ENCODE peak calls at places on chromosomes 3 and 15, in seven cellular contexts. U is H1, K is neuronal stem cell, W is IMR-90, B is H9, N is mesendoderm, F is trophoblast cell. H is an unnamed sample.

GRCh38 chr3:185935465-185936263 is 2.1 kb downstream of the TRA2B start:
- DNase-seq in K (no peak), B (no peak), W (peak), N (peak), F (no peak), U (no peak), H (no peak)

GRCh38 chr3:105868450-105868744 is 415 bp downstream of the CBLB start:
- DNase-seq in B (peak), F (peak), K (peak), N (peak), W (peak), U (no peak), H (peak)

GRCh38 chr15:29669823-29670222 is 152.4 kb downstream of the TJP1 start:
- DNase-seq in B (no peak), F (peak), K (no peak), W (peak), U (no peak), N (no peak), H (peak)

GRCh38 chr3:69309810-69310209 is 76.1 kb downstream of the FRMD4B start:
- DNase-seq in K (no peak), U (no peak), B (no peak), N (peak), F (no peak), W (peak), H (no peak)

GRCh38 chr3:85681906-85682305 is 723.1 kb downstream of the CADM2 start:
- DNase-seq in N (no peak), K (no peak), U (no peak), B (no peak), W (no peak), F (no peak), H (no peak)

GRCh38 chr15:83365370-83365938 is 81.0 kb upstream of the BNC1 start:
- DNase-seq in K (no peak), N (peak), U (no peak), F (peak), W (peak), B (peak), H (peak)

GRCh38 chr3:127776347-127776746 is 46.0 kb downstream of the MGLL start:
- DNase-seq in K (no peak), W (no peak), F (no peak), N (no peak), B (no peak), U (no peak), H (no peak)

GRCh38 chr3:79761441-79761840 is 6.4 kb downstream of the ROBO1 start:
- DNase-seq in B (no peak), U (no peak), F (no peak), K (no peak), W (no peak), N (no peak), H (no peak)

GRCh38 chr3:146189519-146190173 is 28.7 kb upstream of the PLOD2 start:
- DNase-seq in N (peak), B (peak), W (peak), F (peak), U (no peak), K (peak), H (peak)

GRCh38 chr15:56759450-56759845 is 26.1 kb upstream of the ZNF280D start:
- DNase-seq in W (peak), B (no peak), U (no peak), K (no peak), N (no peak), F (no peak), H (peak)

GRCh38 chr3:60954049-60954448 is 297.2 kb downstream of the FHIT start:
- DNase-seq in U (no peak), N (no peak), K (no peak), W (no peak), F (no peak), B (no peak), H (peak)

GRCh38 chr15:98763179-98763578 is 114.8 kb downstream of the IGF1R start:
- DNase-seq in K (no peak), U (no peak), F (no peak), W (no peak), B (no peak), N (no peak), H (no peak)

GRCh38 chr3:40532252-40532651 is 7.5 kb downstream of the ZNF621 start:
- DNase-seq in N (no peak), W (no peak), F (peak), K (no peak), U (no peak), B (no peak), H (no peak)

GRCh38 chr3:45841380-45841700 is 579 bp downstream of the LZTFL1 start:
- DNase-seq in K (peak), B (peak), N (no peak), U (no peak), F (peak), W (peak), H (peak)

GRCh38 chr3:39724233-39724846 is 85.1 kb upstream of the MYRIP start:
- DNase-seq in N (peak), W (no peak), B (no peak), U (no peak), F (no peak), K (no peak), H (no peak)

GRCh38 chr3:37627951-37628620 is 233.6 kb upstream of the CTDSPL start:
- DNase-seq in K (no peak), N (no peak), U (no peak), B (no peak), W (no peak), F (no peak), H (no peak)

GRCh38 chr15:31010036-31010435 is 18.6 kb upstream of the MTMR10 start:
- DNase-seq in F (no peak), K (no peak), W (no peak), N (no peak), U (no peak), B (no peak), H (no peak)

GRCh38 chr3:160755776-160756304 is at the start of gene PPM1L:
- DNase-seq in F (peak), W (peak), K (peak), B (no peak), U (no peak), N (peak), H (peak)

GRCh38 chr3:99925584-99925983 is 107.9 kb downstream of the CMSS1 start:
- DNase-seq in K (no peak), F (no peak), N (no peak), W (peak), B (no peak), U (no peak), H (peak)

GRCh38 chr15:60605879-60606304 is 127.0 kb upstream of the ICE2 start:
- DNase-seq in B (no peak), W (peak), K (no peak), F (no peak), N (peak), U (no peak), H (peak)

GRCh38 chr3:133998691-133999241 is 31.0 kb downstream of the SLCO2A1 start:
- DNase-seq in B (no peak), F (no peak), K (no peak), N (no peak), W (no peak), U (no peak), H (no peak)

GRCh38 chr3:42547401-42547945 is 34.3 kb downstream of the SEC22C start:
- DNase-seq in U (peak), F (peak), B (peak), W (peak), N (peak), K (peak), H (peak)

GRCh38 chr15:63256433-63256884 is 20.9 kb upstream of the APH1B start:
- DNase-seq in K (peak), B (no peak), F (no peak), N (peak), U (no peak), W (peak), H (peak)

GRCh38 chr3:73827658-73828313 is 203.0 kb upstream of the PDZRN3 start:
- DNase-seq in F (no peak), K (no peak), W (peak), N (no peak), B (no peak), U (no peak), H (no peak)

GRCh38 chr3:73827204-73827603 is 202.5 kb upstream of the PDZRN3 start:
- DNase-seq in F (no peak), W (no peak), N (no peak), K (no peak), U (no peak), B (no peak), H (no peak)

GRCh38 chr3:73835945-73836344 is 211.2 kb upstream of the PDZRN3 start:
- DNase-seq in B (no peak), F (no peak), U (no peak), W (no peak), N (no peak), K (no peak), H (no peak)

DNA sequence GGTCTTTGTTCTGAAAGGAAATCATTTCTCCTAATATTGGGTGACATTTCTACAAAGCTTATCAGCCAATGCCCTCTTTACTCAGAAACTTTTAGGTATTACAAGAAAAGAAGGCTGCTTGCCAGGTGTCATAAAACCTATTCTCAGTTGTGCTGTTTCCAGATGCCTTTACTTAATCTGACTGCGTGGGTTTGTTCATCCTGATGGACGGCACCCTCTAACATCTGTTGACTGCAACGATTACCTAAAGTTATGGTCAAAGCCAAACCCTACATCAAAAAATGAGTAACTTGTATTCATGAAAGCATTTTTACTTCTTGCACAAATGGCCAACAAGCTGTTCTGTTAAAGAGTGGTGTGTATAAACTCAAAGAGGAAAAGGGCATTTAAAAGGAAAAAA is 207.7 kb upstream of the PDZRN3 start:
- DNase-seq in K (no peak), N (no peak), W (no peak), U (no peak), F (no peak), B (no peak), H (no peak)
- H2BK120ac ChIP-seq in K (no peak), N (no peak), W (no peak), U (no peak), F (no peak), B (no peak), H (no peak)

GRCh38 chr3:28476764-28477163 is 128.1 kb upstream of the AZI2 start:
- DNase-seq in N (no peak), K (no peak), B (no peak), F (no peak), U (no peak), W (no peak), H (no peak)
- H3K9ac ChIP-seq in N (no peak), K (no peak), B (no peak), F (no peak), U (no peak), W (no peak), H (no peak)

DNA sequence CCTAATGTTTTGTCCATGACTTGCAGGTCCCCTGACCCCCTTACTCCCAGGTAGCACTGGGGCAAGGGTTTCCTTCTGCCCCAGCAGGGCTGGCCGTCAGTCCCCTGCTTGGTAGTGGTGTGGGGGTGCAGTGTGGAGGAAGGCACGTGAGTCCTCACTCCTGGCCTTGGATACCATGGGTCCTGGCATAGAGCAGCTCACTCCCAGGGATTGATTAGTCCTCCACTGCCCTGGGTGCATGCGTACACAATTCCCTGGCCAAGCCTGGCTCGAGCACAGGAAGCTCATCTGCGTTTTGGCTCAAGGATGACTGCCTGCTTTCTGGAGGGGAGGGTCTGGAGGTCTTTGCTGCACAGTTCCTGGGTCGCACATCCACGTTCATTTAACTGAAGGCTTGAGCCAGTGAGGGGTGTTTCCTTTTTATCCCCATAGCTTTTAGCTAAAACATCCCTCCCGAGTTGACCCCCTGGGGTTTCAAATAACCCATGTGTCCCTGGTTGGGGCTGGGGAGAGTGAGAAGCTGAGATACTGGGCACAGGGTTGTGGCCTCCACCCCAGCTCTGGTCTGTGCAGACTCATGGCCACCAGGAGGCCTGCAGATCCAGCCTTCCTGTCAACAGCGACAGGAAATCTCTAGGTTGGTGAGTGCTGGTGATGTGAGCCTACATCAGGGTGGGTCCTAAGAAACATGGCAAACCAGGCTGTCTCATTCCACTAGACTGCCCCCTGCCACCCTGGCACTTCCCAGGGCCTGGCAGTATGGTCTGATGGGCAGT is 11.5 kb downstream of the HEMK1 start:
- DNase-seq in K (no peak), U (no peak), B (no peak), F (no peak), N (no peak), W (no peak), H (no peak)
- H2BK120ac ChIP-seq in K (no peak), U (no peak), B (no peak), F (no peak), N (no peak), W (no peak), H (no peak)

GRCh38 chr15:40333922-40334492 is 6.7 kb downstream of the CCDC9B start:
- DNase-seq in K (no peak), N (no peak), W (peak), F (no peak), B (no peak), U (no peak), H (peak)

GRCh38 chr15:40332138-40332781 is 8.5 kb downstream of the CCDC9B start:
- DNase-seq in W (no peak), N (no peak), F (no peak), U (no peak), K (no peak), B (no peak), H (no peak)

GRCh38 chr15:40336129-40337122 is 4.3 kb downstream of the CCDC9B start:
- DNase-seq in F (no peak), N (no peak), B (peak), U (no peak), K (no peak), W (no peak), H (no peak)

GRCh38 chr15:40334941-40335795 is 5.6 kb downstream of the CCDC9B start:
- DNase-seq in F (no peak), K (no peak), B (no peak), W (no peak), N (no peak), U (no peak), H (no peak)

GRCh38 chr15:40334541-40334940 is 6.2 kb downstream of the CCDC9B start:
- DNase-seq in F (no peak), U (no peak), K (no peak), N (no peak), W (no peak), B (no peak), H (no peak)
- H3K9ac ChIP-seq in F (no peak), U (no peak), K (no peak), N (no peak), W (peak), B (no peak), H (peak)

GRCh38 chr3:21543380-21544075 is 207.5 kb downstream of the ZNF385D start:
- DNase-seq in W (no peak), N (no peak), B (peak), U (no peak), F (no peak), K (no peak), H (no peak)
- H2BK120ac ChIP-seq in W (no peak), N (no peak), B (no peak), U (no peak), F (no peak), K (no peak), H (no peak)

GRCh38 chr3:50926868-50927267 is 252.1 kb downstream of the DOCK3 start:
- DNase-seq in B (no peak), N (peak), W (no peak), F (no peak), U (no peak), K (no peak), H (no peak)

GRCh38 chr3:50936389-50936788 is 261.7 kb downstream of the DOCK3 start:
- DNase-seq in W (no peak), F (no peak), K (no peak), N (no peak), B (no peak), U (no peak), H (no peak)

GRCh38 chr3:50924638-50925037 is 249.9 kb downstream of the DOCK3 start:
- DNase-seq in U (no peak), W (no peak), N (no peak), F (peak), K (no peak), B (no peak), H (no peak)

DNA sequence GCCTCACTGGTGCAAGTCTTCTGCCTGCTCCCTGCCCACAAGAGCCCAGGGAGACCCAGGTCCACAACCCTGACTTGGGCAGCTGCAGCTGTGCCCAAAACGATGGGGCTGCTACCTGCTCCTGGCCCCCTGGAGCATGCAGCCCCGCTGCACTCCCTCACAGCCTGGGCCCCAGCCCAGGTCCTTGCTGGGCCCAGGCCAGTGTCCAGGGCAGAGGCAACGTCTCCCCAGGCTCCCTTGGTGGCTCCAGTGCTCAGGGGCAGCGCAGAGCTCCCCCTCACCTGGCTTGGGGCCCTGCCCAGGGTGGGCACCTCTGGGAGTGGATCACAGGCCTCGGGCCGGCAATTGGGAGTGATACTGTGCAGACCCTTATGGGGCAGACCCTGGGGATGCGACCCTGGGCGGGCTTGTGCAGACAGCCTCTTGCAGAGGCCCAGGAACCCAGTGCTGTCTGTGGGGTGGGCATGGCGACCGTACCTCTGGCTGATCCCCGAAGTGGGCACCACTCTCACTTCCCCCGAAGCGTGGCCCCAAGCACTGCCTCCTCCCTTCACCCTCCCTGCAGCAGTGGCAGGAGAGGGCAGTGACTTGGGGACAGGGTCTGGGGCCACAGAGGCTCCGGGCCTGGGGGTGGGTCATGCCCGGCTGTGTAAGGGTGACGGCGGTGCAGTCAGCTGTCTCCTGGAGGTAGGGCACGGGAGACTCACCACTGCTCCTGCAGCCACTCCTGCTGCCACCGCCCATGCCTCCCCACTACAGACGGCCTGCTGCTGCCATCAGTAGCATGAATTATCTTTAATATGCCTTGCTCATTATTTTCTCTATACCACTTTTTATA is 255.9 kb downstream of the DOCK3 start:
- DNase-seq in B (no peak), F (no peak), W (no peak), K (no peak), N (no peak), U (no peak), H (no peak)
- H3K9ac ChIP-seq in B (no peak), F (no peak), W (no peak), K (no peak), N (no peak), U (no peak), H (no peak)